ENCODE peak calls at places on chromosome 9, in eight cellular contexts. O is MG63; L is endothelial cell; G is activated CD4-positive, alpha-beta T cell treated with anti-CD3 and anti-CD28 coated beads for 48 hours; U is NAMALWA; V is occipital lobe; D is mucosa of gallbladder; Q is stimulated activated CD4-positive, alpha-beta T cell treated with anti-CD3 and anti-CD28 coated beads, Interleukin-2, amount 100 ng/mL, for 4 hours. J is an unnamed sample.

GRCh38 chr9:113953541-113953940 is 77.4 kb downstream of the ZNF618 start:
- DNase-seq in D (no peak), G (no peak), O (no peak), V (no peak), L (no peak), Q (no peak), U (no peak), J (no peak)

GRCh38 chr9:112556497-112557085 is 70.0 kb downstream of the KIAA1958 start:
- DNase-seq in G (no peak), V (no peak), U (no peak), Q (no peak), L (no peak), O (peak; percentile 23), D (no peak), J (no peak)

GRCh38 chr9:94913550-94913949 is 187.1 kb downstream of the AOPEP start:
- DNase-seq in V (no peak), O (no peak), D (no peak), L (no peak), G (no peak), Q (no peak), U (no peak), J (peak; percentile 77)

GRCh38 chr9:70902705-70903131 is 218.7 kb downstream of the TRPM3 start:
- DNase-seq in Q (no peak), L (no peak), G (no peak), D (no peak), O (peak; percentile 71), U (no peak), V (peak; percentile 6), J (no peak)

GRCh38 chr9:128144239-128145181 is 4.7 kb upstream of the LCN2 start:
- DNase-seq in O (no peak), D (no peak), Q (no peak), U (no peak), V (no peak), G (no peak), L (no peak), J (no peak)

GRCh38 chr9:81224166-81224858 is 465.0 kb downstream of the TLE1 start:
- DNase-seq in Q (no peak), D (peak; percentile 41), O (no peak), U (no peak), V (no peak), G (no peak), L (no peak), J (no peak)

GRCh38 chr9:32954642-32955041 is 46.8 kb downstream of the APTX start:
- DNase-seq in D (no peak), G (no peak), Q (no peak), U (no peak), V (no peak), O (no peak), L (no peak), J (peak; percentile 1)

GRCh38 chr9:135345775-135346433 is 133.7 kb upstream of the PPP1R26 start:
- DNase-seq in D (no peak), U (no peak), L (no peak), V (peak; percentile 57), O (no peak), Q (no peak), G (no peak), J (no peak)

GRCh38 chr9:127130661-127131538 is 8.5 kb upstream of the ANGPTL2 start:
- DNase-seq in O (peak; percentile 91), U (no peak), D (peak; percentile 56), G (no peak), L (no peak), Q (no peak), V (peak; percentile 65), J (no peak)

GRCh38 chr9:132647806-132648205 is 22.0 kb downstream of the DDX31 start:
- DNase-seq in L (no peak), Q (no peak), G (no peak), U (no peak), D (no peak), O (no peak), V (no peak), J (no peak)

GRCh38 chr9:3732077-3733038 is 206.6 kb upstream of the RFX3 start:
- DNase-seq in Q (peak; percentile 9), G (peak; percentile 51), U (peak; percentile 89), L (peak; percentile 67), O (no peak), V (peak; percentile 6), D (peak; percentile 78), J (peak; percentile 70)

GRCh38 chr9:70110194-70111041 is 66.8 kb downstream of the MAMDC2 start:
- DNase-seq in U (peak; percentile 26), V (no peak), G (no peak), Q (no peak), O (no peak), L (no peak), D (no peak), J (peak; percentile 87)

GRCh38 chr9:38392235-38393127 is at the start of gene ALDH1B1:
- DNase-seq in G (peak; percentile 78), U (peak; percentile 69), D (peak; percentile 89), Q (peak; percentile 24), V (peak; percentile 79), O (peak; percentile 94), L (peak; percentile 89), J (peak; percentile 79)

GRCh38 chr9:68750786-68751185 is 45.7 kb downstream of the PIP5K1B start:
- DNase-seq in U (no peak), V (no peak), D (no peak), Q (no peak), L (no peak), O (no peak), G (no peak), J (no peak)

GRCh38 chr9:34010979-34011378 is 37.7 kb downstream of the UBAP2 start:
- DNase-seq in U (peak; percentile 63), Q (no peak), G (no peak), D (no peak), V (no peak), L (no peak), O (no peak), J (peak; percentile 0)

GRCh38 chr9:130305381-130305780 is 39.8 kb downstream of the HMCN2 start:
- DNase-seq in G (no peak), D (no peak), L (no peak), V (peak; percentile 63), Q (no peak), U (no peak), O (peak; percentile 37), J (no peak)

GRCh38 chr9:93578844-93579243 is 2.5 kb downstream of the PHF2 start:
- DNase-seq in O (no peak), Q (no peak), G (no peak), D (no peak), U (no peak), L (no peak), V (no peak), J (no peak)

GRCh38 chr9:37727002-37727401 is 26.6 kb upstream of the TRMT10B start:
- DNase-seq in G (no peak), D (no peak), L (no peak), U (no peak), Q (no peak), V (no peak), O (no peak), J (no peak)

GRCh38 chr9:100125236-100125635 is 26.2 kb downstream of the INVS start:
- DNase-seq in V (no peak), D (no peak), O (no peak), U (no peak), G (no peak), L (no peak), Q (no peak), J (no peak)

GRCh38 chr9:129887210-129888084 is 52.2 kb downstream of the USP20 start:
- DNase-seq in V (no peak), D (no peak), O (no peak), Q (peak; percentile 67), L (no peak), U (peak; percentile 51), G (peak; percentile 78), J (no peak)

GRCh38 chr9:35349287-35349990 is 140.5 kb upstream of the RUSC2 start:
- DNase-seq in O (no peak), L (no peak), U (no peak), Q (no peak), D (no peak), V (no peak), G (no peak), J (no peak)

GRCh38 chr9:13847270-13847669 is 466.7 kb downstream of the NFIB start:
- DNase-seq in D (no peak), L (no peak), G (no peak), Q (no peak), V (no peak), U (no peak), O (no peak), J (no peak)

GRCh38 chr9:32589083-32589713 is 16.2 kb upstream of the NDUFB6 start:
- DNase-seq in L (no peak), D (no peak), V (no peak), G (no peak), O (no peak), Q (no peak), U (peak; percentile 64), J (peak; percentile 25)

GRCh38 chr9:12640021-12640587 is 53.1 kb upstream of the TYRP1 start:
- DNase-seq in O (no peak), Q (no peak), L (no peak), D (no peak), G (no peak), V (no peak), U (peak; percentile 61), J (peak; percentile 64)

GRCh38 chr9:135138078-135138855 is 50.8 kb downstream of the OLFM1 start:
- DNase-seq in V (no peak), U (no peak), D (no peak), G (no peak), O (no peak), L (no peak), Q (no peak), J (no peak)

GRCh38 chr9:136120119-136120393 is 1.4 kb upstream of the TMEM250 start:
- DNase-seq in O (no peak), Q (no peak), L (no peak), G (no peak), D (no peak), U (no peak), V (no peak), J (no peak)

GRCh38 chr9:94867281-94867841 is 140.9 kb downstream of the AOPEP start:
- DNase-seq in Q (no peak), L (no peak), G (no peak), D (peak; percentile 82), O (peak; percentile 62), U (no peak), V (no peak), J (no peak)

GRCh38 chr9:126154182-126154827 is 172.3 kb upstream of the MVB12B start:
- DNase-seq in G (no peak), D (no peak), V (no peak), Q (no peak), U (no peak), L (no peak), O (no peak), J (no peak)

GRCh38 chr9:135474915-135475314 is 4.7 kb upstream of the PPP1R26 start:
- DNase-seq in O (no peak), L (peak; percentile 67), U (peak; percentile 55), V (peak; percentile 46), Q (no peak), G (peak; percentile 26), D (no peak), J (no peak)

GRCh38 chr9:135076876-135077430 is 10.5 kb upstream of the OLFM1 start:
- DNase-seq in L (no peak), D (no peak), G (no peak), U (no peak), Q (no peak), O (no peak), V (no peak), J (no peak)

GRCh38 chr9:137237759-137238726 is 3.0 kb upstream of the TUBB4B start:
- DNase-seq in D (no peak), G (no peak), Q (no peak), U (peak; percentile 57), V (peak; percentile 72), L (no peak), O (no peak), J (peak; percentile 86)

GRCh38 chr9:36006541-36006940 is 30.2 kb upstream of the RECK start:
- DNase-seq in U (no peak), L (no peak), Q (no peak), O (no peak), G (no peak), D (peak; percentile 16), V (no peak), J (no peak)

GRCh38 chr9:83274787-83275186 is 211.8 kb upstream of the RASEF start:
- DNase-seq in Q (no peak), U (no peak), V (no peak), L (no peak), O (no peak), G (no peak), D (no peak), J (no peak)

J was measured in COR-L47.